ENCODE peak calls at places on chromosomes 11 and 22, in four cellular contexts. Y is iPS-NIHi11, Z is psoas muscle, P is T-helper 1 cell. C is an unnamed sample.
A peak's percentile ranks its signal among the peaks of the same experiment; 100 is the strongest.

GRCh38 chr11:383431-383830 is 10.6 kb upstream of the PKP3 start:
- DNase-seq in Y (no peak), P (no peak), Z (no peak), C (no peak)

GRCh38 chr11:65779919-65780769 is 632 bp downstream of the AP5B1 start:
- DNase-seq in P (peak; percentile 51), Z (peak; percentile 89), Y (peak; percentile 96), C (no peak)

GRCh38 chr22:40323681-40324083 is 22.6 kb upstream of the ADSL start:
- DNase-seq in Y (no peak), Z (no peak), P (no peak), C (no peak)

GRCh38 chr11:26297179-26297970 is 34.6 kb upstream of the ANO3 start:
- DNase-seq in P (no peak), Y (peak; percentile 52), Z (no peak), C (peak; percentile 24)

GRCh38 chr11:118790357-118791014 is 478 bp downstream of the DDX6 start:
- DNase-seq in P (peak; percentile 22), Y (peak; percentile 67), Z (peak; percentile 72), C (no peak)

GRCh38 chr22:41021039-41021654 is 70.0 kb downstream of the RBX1 start:
- DNase-seq in Z (peak; percentile 57), P (no peak), Y (peak; percentile 39), C (no peak)

GRCh38 chr11:132106336-132106982 is 736.0 kb downstream of the NTM start:
- DNase-seq in Z (no peak), P (no peak), Y (no peak), C (no peak)

GRCh38 chr22:37062366-37062655 is 10.8 kb downstream of the KCTD17 start:
- DNase-seq in Y (peak; percentile 57), P (no peak), Z (no peak), C (no peak)

GRCh38 chr11:103870821-103871309 is 165.6 kb upstream of the DDI1 start:
- DNase-seq in Y (no peak), Z (peak; percentile 74), P (no peak), C (no peak)

GRCh38 chr11:9802291-9802861 is 138.5 kb downstream of the SWAP70 start:
- DNase-seq in Y (no peak), Z (no peak), P (no peak), C (peak; percentile 63)

GRCh38 chr22:25702571-25703167 is 39.3 kb upstream of the MYO18B start:
- DNase-seq in Z (no peak), P (no peak), Y (no peak), C (no peak)

GRCh38 chr11:3866206-3866605 is 10.7 kb downstream of the STIM1 start:
- DNase-seq in Z (peak; percentile 59), Y (no peak), P (no peak), C (no peak)

GRCh38 chr22:43378011-43378704 is 33.7 kb upstream of the MPPED1 start:
- DNase-seq in P (no peak), Y (no peak), Z (no peak), C (no peak)

GRCh38 chr11:97364047-97364446 is 974.2 kb downstream of the JRKL start:
- DNase-seq in Y (no peak), Z (no peak), P (no peak), C (no peak)